ENCODE peak calls at places on chromosomes 1 and 21, in eight cellular contexts. Z is RWPE1, P is psoas muscle, U is astrocyte of the spinal cord, L is posterior vena cava, F is OCI-M1, T is foreskin melanocyte, Y is Right ventricle myocardium superior. A is an unnamed sample.
A peak's percentile ranks its signal among the peaks of the same experiment; 100 is the strongest.

GRCh38 chr1:235979716-235980338 is 85.1 kb downstream of the NID1 start:
- DNase-seq in T (peak; percentile 97), U (no peak), L (no peak), P (no peak), F (no peak), Z (no peak), Y (no peak), A (no peak)

GRCh38 chr1:960371-961131 is at the start of gene KLHL17:
- DNase-seq in P (peak; percentile 88), T (peak; percentile 42), Y (peak; percentile 89), Z (peak; percentile 62), U (peak; percentile 71), F (peak; percentile 91), L (peak; percentile 94), A (peak; percentile 55)

GRCh38 chr1:117098287-117098890 is 23.2 kb downstream of the TRIM45 start:
- DNase-seq in T (no peak), U (peak; percentile 45), F (no peak), Z (no peak), Y (no peak), P (no peak), L (no peak), A (no peak)

GRCh38 chr1:19439464-19440171 is 45.7 kb downstream of the CAPZB start:
- DNase-seq in P (peak; percentile 71), T (no peak), U (no peak), L (peak; percentile 79), Z (no peak), F (no peak), Y (peak; percentile 77), A (peak; percentile 43)

GRCh38 chr1:212503714-212504113 is 71.0 kb downstream of the NENF start:
- DNase-seq in P (no peak), U (no peak), T (no peak), Y (no peak), F (peak; percentile 24), L (no peak), Z (no peak), A (no peak)

GRCh38 chr1:11746092-11746491 is 10.2 kb downstream of the AGTRAP start:
- DNase-seq in Z (no peak), L (no peak), U (no peak), T (no peak), Y (no peak), P (no peak), F (no peak), A (no peak)

GRCh38 chr21:32844653-32845443 is 73.3 kb upstream of the PAXBP1 start:
- DNase-seq in P (no peak), L (no peak), U (peak; percentile 45), Y (no peak), Z (peak; percentile 55), F (no peak), T (peak; percentile 39), A (no peak)

GRCh38 chr1:160092366-160093068 is 5.9 kb downstream of the IGSF8 start:
- DNase-seq in P (no peak), L (no peak), Z (no peak), Y (no peak), F (no peak), U (no peak), T (no peak), A (no peak)

GRCh38 chr21:31426235-31426797 is 82.3 kb upstream of the TIAM1 start:
- DNase-seq in F (no peak), P (no peak), T (no peak), Z (no peak), Y (no peak), U (peak; percentile 85), L (no peak), A (no peak)